ENCODE peak calls at places on chromosome 13, in five cellular contexts. B, W, I, D and N are unnamed samples.
A peak's percentile ranks its signal among the peaks of the same experiment; 100 is the strongest.

GRCh38 chr13:47480121-47480520 is 521.0 kb downstream of the SUCLA2 start:
- DNase-seq in D (no peak), W (no peak), I (no peak), B (peak; percentile 96), N (peak; percentile 89)

GRCh38 chr13:46947425-46948191 is 50.8 kb upstream of the HTR2A start:
- DNase-seq in I (no peak), B (no peak), D (peak; percentile 17), W (peak; percentile 46), N (no peak)

GRCh38 chr13:97600438-97601080 is 166.6 kb downstream of the RAP2A start:
- DNase-seq in I (no peak), D (no peak), W (no peak), B (peak; percentile 80), N (peak; percentile 92)

GRCh38 chr13:62130016-62130970 is 714.6 kb upstream of the PCDH20 start:
- DNase-seq in D (no peak), B (no peak), I (peak; percentile 53), W (no peak), N (no peak)

GRCh38 chr13:68378294-68378693 is 1148.2 kb upstream of the PCDH9 start:
- DNase-seq in I (no peak), B (no peak), D (no peak), W (no peak), N (no peak)

GRCh38 chr13:32977321-32977720 is 38.9 kb upstream of the KL start:
- DNase-seq in I (no peak), W (no peak), B (no peak), D (no peak), N (no peak)

GRCh38 chr13:49652691-49653305 is 24.5 kb downstream of the ARL11 start:
- DNase-seq in D (no peak), B (peak; percentile 10), W (peak; percentile 70), I (peak; percentile 36), N (peak; percentile 54)

GRCh38 chr13:46665630-46666482 is 112.9 kb downstream of the LRCH1 start:
- DNase-seq in W (no peak), D (no peak), B (no peak), I (no peak), N (peak; percentile 54)

GRCh38 chr13:112784811-112785418 is 95.1 kb downstream of the ATP11A start:
- DNase-seq in W (no peak), D (no peak), I (no peak), B (no peak), N (no peak)

GRCh38 chr13:113929628-113930615 is 44.0 kb downstream of the C13orf46 start:
- DNase-seq in I (no peak), D (no peak), W (peak; percentile 39), B (no peak), N (no peak)

GRCh38 chr13:97946951-97947588 is 6.4 kb upstream of the IPO5 start:
- DNase-seq in B (peak; percentile 90), W (no peak), D (no peak), I (no peak), N (peak; percentile 73)

GRCh38 chr13:95447766-95448165 is 104.8 kb upstream of the CLDN10 start:
- DNase-seq in D (no peak), W (peak; percentile 37), I (no peak), B (no peak), N (no peak)

GRCh38 chr13:36531746-36532486 is 99.6 kb downstream of the CCNA1 start:
- DNase-seq in B (no peak), I (no peak), D (no peak), W (no peak), N (peak; percentile 47)

GRCh38 chr13:85241045-85241444 is 558.2 kb downstream of the SLITRK6 start:
- DNase-seq in I (no peak), B (peak; percentile 44), W (no peak), D (no peak), N (peak; percentile 31)

GRCh38 chr13:72651196-72651595 is 76.2 kb downstream of the MZT1 start:
- DNase-seq in W (no peak), B (no peak), D (no peak), I (peak; percentile 23), N (no peak)

DNA sequence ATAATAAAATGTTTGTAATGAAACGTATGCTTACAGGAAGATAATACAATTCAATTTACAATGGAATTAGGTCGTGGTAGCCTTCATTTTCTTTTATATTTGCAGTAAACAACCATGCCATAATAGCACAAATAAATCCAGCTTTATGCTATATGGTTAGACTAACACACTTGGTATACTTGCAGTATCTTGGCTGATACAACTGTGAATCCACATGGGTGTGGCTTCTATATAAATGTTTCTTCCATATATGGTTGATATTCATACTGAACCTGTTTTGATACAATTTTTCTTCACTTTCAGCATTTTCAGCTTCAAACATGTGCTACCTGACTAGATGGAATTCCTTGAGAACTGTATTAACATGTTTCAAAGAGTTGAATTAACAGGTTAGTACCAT is 20.4 kb upstream of the SPRY2 start:
- DNase-seq in B (no peak), D (no peak), W (no peak), I (no peak), N (no peak)
- H2BK15ac ChIP-seq in B (no peak overlapping the region), D (no peak overlapping the region), W (no peak overlapping the region), I (no peak overlapping the region), N (no peak overlapping the region)

GRCh38 chr13:106472621-106473020 is 62.8 kb downstream of the EFNB2 start:
- DNase-seq in I (no peak), W (no peak), B (no peak), D (no peak), N (no peak)
- H4K91ac ChIP-seq in I (no peak overlapping the region), W (no peak overlapping the region), B (peak overlapping the region; percentile 48), D (no peak overlapping the region), N (no peak overlapping the region)

DNA sequence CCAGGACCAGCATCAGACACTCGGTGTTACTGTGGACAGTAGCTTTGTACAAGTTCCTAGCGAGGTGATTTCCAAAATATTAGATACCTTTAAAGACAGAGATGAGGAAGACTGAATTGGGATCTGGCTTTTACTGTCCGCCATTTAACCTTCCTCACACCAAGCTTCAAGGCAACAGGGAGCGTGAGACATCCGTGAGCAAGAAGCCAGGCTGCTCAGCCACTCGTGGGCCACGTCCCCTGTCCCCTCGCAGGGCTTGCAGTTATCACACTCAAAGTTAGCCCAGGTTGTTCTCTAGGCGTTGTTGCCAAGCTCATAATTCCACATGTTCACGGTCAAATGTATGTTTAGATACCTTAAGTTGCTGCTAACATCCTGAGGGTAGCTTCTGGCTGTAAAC is 102.9 kb downstream of the COL4A2 start:
- DNase-seq in I (no peak), B (no peak), D (no peak), W (no peak), N (peak; percentile 26)
- H3K79me1 ChIP-seq in I (peaks cover 10% of the 10 kb centered on the region), B (peaks cover 94% of the 10 kb centered on the region), D (peaks cover 4% of the 10 kb centered on the region), W (no peaks in the 10 kb centered on the region), N (peaks cover 18% of the 10 kb centered on the region)

DNA sequence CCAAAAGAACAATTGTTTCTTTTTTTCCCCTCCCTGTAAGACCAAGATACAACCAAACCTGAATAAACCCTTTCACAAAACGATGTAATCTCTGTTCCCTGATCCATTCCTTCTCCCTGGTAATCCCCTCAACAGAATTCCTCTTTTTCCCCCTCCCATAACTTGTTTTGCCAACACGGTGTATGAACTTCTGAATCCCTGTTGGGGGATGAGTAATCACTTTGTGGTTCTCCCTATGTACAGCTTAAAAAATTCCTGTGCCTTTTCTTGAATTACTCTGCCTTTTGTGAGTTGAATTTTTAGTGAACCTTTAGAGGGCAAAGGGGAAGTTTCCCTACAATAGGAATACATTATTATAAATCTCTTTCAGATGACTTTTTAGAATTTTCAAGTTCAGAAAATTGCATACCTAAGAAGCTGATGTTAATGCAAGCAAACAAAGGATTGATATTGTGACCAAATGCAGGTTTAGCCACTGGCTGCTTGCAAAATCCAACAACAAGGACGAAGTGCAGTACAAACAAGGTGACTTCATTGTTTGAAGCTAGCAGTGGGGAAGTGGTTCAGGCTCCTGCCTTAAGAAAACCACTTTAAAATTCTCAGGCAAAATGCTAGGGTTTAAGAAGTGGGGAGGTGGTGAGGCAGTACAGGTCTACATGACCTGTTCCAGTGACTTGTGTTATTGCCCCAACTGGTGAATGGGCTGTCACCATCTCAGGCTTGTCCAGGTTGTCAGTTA is 15.0 kb upstream of the EPSTI1 start:
- DNase-seq in B (peak; percentile 63), D (no peak), I (no peak), W (no peak), N (peak; percentile 43)
- H2BK15ac ChIP-seq in B (peak overlapping the region; percentile 96), D (no peak overlapping the region), I (no peak overlapping the region), W (no peak overlapping the region), N (no peak overlapping the region)

GRCh38 chr13:30421093-30422055 is 919 bp upstream of the UBE2L5 start:
- DNase-seq in B (peak; percentile 80), I (peak; percentile 74), W (peak; percentile 64), D (no peak), N (peak; percentile 91)
- H4K91ac ChIP-seq in B (peak overlapping the region; percentile 53), I (no peak overlapping the region), W (no peak overlapping the region), D (peak overlapping the region; percentile 90), N (no peak overlapping the region)

GRCh38 chr13:110529522-110530311 is 31.8 kb downstream of the RAB20 start:
- DNase-seq in I (no peak), W (no peak), B (no peak), D (no peak), N (no peak)
- H3K79me1 ChIP-seq in I (peaks cover 2% of the 10 kb centered on the region), W (peaks cover 4% of the 10 kb centered on the region), B (no peaks in the 10 kb centered on the region), D (peaks cover 5% of the 10 kb centered on the region), N (peaks cover 3% of the 10 kb centered on the region)

GRCh38 chr13:40341501-40341900 is 324.9 kb downstream of the FOXO1 start:
- DNase-seq in D (no peak), I (peak; percentile 52), B (no peak), W (no peak), N (no peak)
- H2BK15ac ChIP-seq in D (no peak overlapping the region), I (no peak overlapping the region), B (no peak overlapping the region), W (no peak overlapping the region), N (no peak overlapping the region)

GRCh38 chr13:42272115-42272756 is at the start of gene AKAP11:
- DNase-seq in W (no peak), B (peak; percentile 28), I (no peak), D (no peak), N (peak; percentile 74)

GRCh38 chr13:42272776-42273175 is 824 bp downstream of the AKAP11 start:
- DNase-seq in D (no peak), B (no peak), I (no peak), W (no peak), N (no peak)

GRCh38 chr13:42270160-42270856 is 1.6 kb upstream of the AKAP11 start:
- DNase-seq in B (no peak), I (no peak), W (no peak), D (no peak), N (no peak)

GRCh38 chr13:42271337-42272114 is 426 bp upstream of the AKAP11 start:
- DNase-seq in I (peak; percentile 95), B (peak; percentile 98), W (peak; percentile 97), D (peak; percentile 96), N (peak; percentile 98)

DNA sequence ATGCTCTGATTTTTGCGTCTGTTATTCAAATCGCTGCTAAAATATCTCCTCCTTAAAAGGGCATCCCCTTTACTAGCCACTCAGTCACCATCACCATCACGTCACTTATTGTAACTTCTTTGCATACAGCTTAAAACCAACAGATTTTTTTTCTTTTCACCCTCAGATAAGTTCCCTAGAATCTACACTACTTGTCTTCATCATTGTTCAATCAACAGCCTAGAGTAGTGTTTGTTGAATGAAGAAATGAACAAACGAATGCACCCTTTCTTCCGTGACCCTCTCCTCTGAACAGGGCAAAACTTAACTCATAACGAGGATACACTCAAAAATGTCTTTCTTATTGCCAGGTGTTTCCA is 1.1 kb upstream of the AKAP11 start:
- DNase-seq in I (no peak), B (no peak), W (no peak), D (no peak), N (no peak)
- H4K91ac ChIP-seq in I (no peak overlapping the region), B (peak overlapping the region; percentile 78), W (no peak overlapping the region), D (no peak overlapping the region), N (no peak overlapping the region)

GRCh38 chr13:110407021-110407420 is 99.9 kb downstream of the COL4A2 start:
- DNase-seq in W (no peak), D (no peak), B (no peak), I (no peak), N (peak; percentile 25)
- H3K79me1 ChIP-seq in W (no peaks in the 10 kb centered on the region), D (no peaks in the 10 kb centered on the region), B (peaks cover 91% of the 10 kb centered on the region), I (peaks cover 3% of the 10 kb centered on the region), N (peaks cover 19% of the 10 kb centered on the region)